ENCODE peak calls at places on chromosome 20, in six cellular contexts. One of them, this sample, is unnamed.

GRCh38 chr20:5806457-5807263 is 56.5 kb downstream of the SHLD1 start:
- DNase-seq in sciatic nerve: no peak
- DNase-seq in NCI-H345: no peak
- DNase-seq in stimulated activated naive B cell treated with anti-CD40 and anti-IgM and Interleukin-4, amounts not matched to agents 10 μg/mL and 1 μg/mL and 100 μg/mL, for 72 hours: no peak
- DNase-seq in stimulated activated CD4-positive, alpha-beta T cell treated with anti-CD3 and anti-CD28 coated beads, Interleukin-4, amount 100 ng/mL, for 48 hours: no peak
- DNase-seq in AG08395: no peak
- DNase-seq in this sample: no peak

GRCh38 chr20:47704746-47705496 is 80.4 kb downstream of the SULF2 start:
- DNase-seq in AG08395: peak
- DNase-seq in sciatic nerve: no peak
- DNase-seq in stimulated activated CD4-positive, alpha-beta T cell treated with anti-CD3 and anti-CD28 coated beads, Interleukin-4, amount 100 ng/mL, for 48 hours: no peak
- DNase-seq in NCI-H345: no peak
- DNase-seq in stimulated activated naive B cell treated with anti-CD40 and anti-IgM and Interleukin-4, amounts not matched to agents 10 μg/mL and 1 μg/mL and 100 μg/mL, for 72 hours: no peak
- DNase-seq in this sample: no peak

GRCh38 chr20:21901470-21902275 is 196.2 kb downstream of the PAX1 start:
- DNase-seq in sciatic nerve: peak
- DNase-seq in AG08395: peak
- DNase-seq in NCI-H345: no peak
- DNase-seq in stimulated activated naive B cell treated with anti-CD40 and anti-IgM and Interleukin-4, amounts not matched to agents 10 μg/mL and 1 μg/mL and 100 μg/mL, for 72 hours: no peak
- DNase-seq in stimulated activated CD4-positive, alpha-beta T cell treated with anti-CD3 and anti-CD28 coated beads, Interleukin-4, amount 100 ng/mL, for 48 hours: no peak
- DNase-seq in this sample: no peak

GRCh38 chr20:57393321-57394086 is 2.3 kb downstream of the RBM38 start:
- DNase-seq in stimulated activated naive B cell treated with anti-CD40 and anti-IgM and Interleukin-4, amounts not matched to agents 10 μg/mL and 1 μg/mL and 100 μg/mL, for 72 hours: no peak
- DNase-seq in sciatic nerve: no peak
- DNase-seq in AG08395: no peak
- DNase-seq in stimulated activated CD4-positive, alpha-beta T cell treated with anti-CD3 and anti-CD28 coated beads, Interleukin-4, amount 100 ng/mL, for 48 hours: no peak
- DNase-seq in NCI-H345: peak
- DNase-seq in this sample: no peak

GRCh38 chr20:2273634-2274302 is 22.0 kb upstream of the TGM3 start:
- DNase-seq in NCI-H345: no peak
- DNase-seq in stimulated activated CD4-positive, alpha-beta T cell treated with anti-CD3 and anti-CD28 coated beads, Interleukin-4, amount 100 ng/mL, for 48 hours: no peak
- DNase-seq in stimulated activated naive B cell treated with anti-CD40 and anti-IgM and Interleukin-4, amounts not matched to agents 10 μg/mL and 1 μg/mL and 100 μg/mL, for 72 hours: no peak
- DNase-seq in sciatic nerve: no peak
- DNase-seq in AG08395: no peak
- DNase-seq in this sample: no peak

GRCh38 chr20:9736373-9736772 is 102.5 kb downstream of the PAK5 start:
- DNase-seq in NCI-H345: no peak
- DNase-seq in sciatic nerve: no peak
- DNase-seq in stimulated activated CD4-positive, alpha-beta T cell treated with anti-CD3 and anti-CD28 coated beads, Interleukin-4, amount 100 ng/mL, for 48 hours: no peak
- DNase-seq in AG08395: no peak
- DNase-seq in stimulated activated naive B cell treated with anti-CD40 and anti-IgM and Interleukin-4, amounts not matched to agents 10 μg/mL and 1 μg/mL and 100 μg/mL, for 72 hours: no peak
- DNase-seq in this sample: no peak

GRCh38 chr20:58622671-58623578 is 28.2 kb upstream of the STX16 start:
- DNase-seq in NCI-H345: no peak
- DNase-seq in sciatic nerve: no peak
- DNase-seq in stimulated activated CD4-positive, alpha-beta T cell treated with anti-CD3 and anti-CD28 coated beads, Interleukin-4, amount 100 ng/mL, for 48 hours: no peak
- DNase-seq in stimulated activated naive B cell treated with anti-CD40 and anti-IgM and Interleukin-4, amounts not matched to agents 10 μg/mL and 1 μg/mL and 100 μg/mL, for 72 hours: no peak
- DNase-seq in AG08395: no peak
- DNase-seq in this sample: no peak

GRCh38 chr20:53216856-53217576 is 244.9 kb downstream of the TSHZ2 start:
- DNase-seq in stimulated activated naive B cell treated with anti-CD40 and anti-IgM and Interleukin-4, amounts not matched to agents 10 μg/mL and 1 μg/mL and 100 μg/mL, for 72 hours: peak
- DNase-seq in NCI-H345: peak
- DNase-seq in stimulated activated CD4-positive, alpha-beta T cell treated with anti-CD3 and anti-CD28 coated beads, Interleukin-4, amount 100 ng/mL, for 48 hours: peak
- DNase-seq in AG08395: peak
- DNase-seq in sciatic nerve: peak
- DNase-seq in this sample: peak

This sample was measured in activated naive CD4-positive, alpha-beta T cell treated with anti-CD3 and anti-CD28 coated beads, Interleukin-2, amount 50 U/mL, for 72 hours.